ENCODE peak calls at places on chromosomes 16 and 17, in nine cellular contexts. M is frontal cortex; V is PC-9; W is spleen; T is effector memory CD8-positive, alpha-beta T cell; Y is SW 1271; X is dermis blood vessel endothelial cell; L is activated T-helper 1 cell treated with Interleukin-2 at 50 U/mL for 16 hours; S is anterior cingulate cortex. D is an unnamed sample.

GRCh38 chr16:46889245-46889941 is 5.2 kb downstream of the GPT2 start:
- DNase-seq in W (no peak), M (no peak), X (no peak), L (no peak), S (no peak), V (no peak), Y (no peak), T (no peak), D (no peak)

GRCh38 chr17:17884281-17885028 is 47.7 kb upstream of the SREBF1 start:
- DNase-seq in M (no peak), Y (no peak), T (no peak), L (no peak), S (no peak), X (no peak), W (no peak), V (no peak), D (no peak)

GRCh38 chr17:57578608-57578990 is 166.5 kb downstream of the CCDC182 start:
- DNase-seq in L (no peak), V (no peak), M (no peak), T (no peak), S (no peak), X (no peak), W (no peak), Y (no peak), D (peak)

GRCh38 chr17:75398279-75398678 is 7.2 kb downstream of the GRB2 start:
- DNase-seq in V (no peak), M (no peak), L (no peak), T (no peak), S (no peak), W (no peak), Y (no peak), X (no peak), D (no peak)

GRCh38 chr17:79085921-79086551 is 11.4 kb downstream of the ENGASE start:
- DNase-seq in L (no peak), V (no peak), W (no peak), T (no peak), X (no peak), Y (no peak), M (no peak), S (no peak), D (no peak)

GRCh38 chr16:69618721-69619120 is 53.0 kb downstream of the NFAT5 start:
- DNase-seq in S (no peak), Y (no peak), T (no peak), V (no peak), M (no peak), X (no peak), W (no peak), L (no peak), D (no peak)

GRCh38 chr17:31318298-31319190 is 2.9 kb downstream of the EVI2A start:
- DNase-seq in Y (no peak), S (peak), W (peak), T (no peak), M (no peak), L (peak), X (no peak), V (no peak), D (no peak)

GRCh38 chr17:661509-661908 is 53.1 kb downstream of the VPS53 start:
- DNase-seq in V (no peak), W (no peak), S (no peak), X (no peak), Y (no peak), T (no peak), L (no peak), M (no peak), D (no peak)

GRCh38 chr17:44912763-44913544 is 2.3 kb downstream of the GFAP start:
- DNase-seq in L (no peak), X (no peak), S (peak), M (no peak), T (no peak), V (no peak), Y (no peak), W (peak), D (no peak)

GRCh38 chr16:49698416-49698815 is 157.5 kb downstream of the ZNF423 start:
- DNase-seq in S (no peak), M (no peak), V (no peak), X (no peak), T (no peak), L (no peak), Y (no peak), W (no peak), D (peak)

GRCh38 chr16:261031-261691 is 14.6 kb downstream of the RGS11 start:
- DNase-seq in W (no peak), M (no peak), S (no peak), T (no peak), X (no peak), Y (no peak), V (no peak), L (no peak), D (no peak)

GRCh38 chr16:75070055-75070841 is 46.3 kb downstream of the LDHD start:
- DNase-seq in M (peak), V (no peak), L (no peak), T (no peak), W (no peak), X (no peak), S (no peak), Y (no peak), D (no peak)

GRCh38 chr17:17628388-17629008 is 37.0 kb upstream of the PEMT start:
- DNase-seq in V (no peak), Y (no peak), T (peak), L (no peak), S (no peak), M (no peak), W (peak), X (no peak), D (no peak)

GRCh38 chr17:64692187-64692586 is 30.1 kb upstream of the SMURF2 start:
- DNase-seq in S (no peak), W (no peak), L (no peak), Y (no peak), T (no peak), V (no peak), X (no peak), M (no peak), D (no peak)

GRCh38 chr16:81224836-81225235 is 13.7 kb upstream of the BCO1 start:
- DNase-seq in T (no peak), S (no peak), X (no peak), V (no peak), W (no peak), Y (no peak), M (no peak), L (no peak), D (no peak)

GRCh38 chr16:55279598-55279997 is 44.4 kb upstream of the IRX6 start:
- DNase-seq in T (no peak), M (no peak), L (no peak), V (no peak), Y (no peak), S (no peak), X (no peak), W (no peak), D (no peak)

GRCh38 chr17:39697961-39698360 is 1.9 kb upstream of the ERBB2 start:
- DNase-seq in W (no peak), S (no peak), X (no peak), Y (no peak), V (no peak), M (no peak), T (no peak), L (no peak), D (no peak)